ENCODE peak calls at places on chromosomes 3 and 15, in five cellular contexts. O is stimulated activated CD4-positive, alpha-beta T cell treated with anti-CD3 and anti-CD28 coated beads, Interleukin-1b, Interleukin-23, amount 100 ng/mL, for 24 hours; N is H7; F is GM04504; X is GM23248. D is an unnamed sample.

GRCh38 chr3:141246958-141247301 is 15.3 kb downstream of the PXYLP1 start:
- DNase-seq in O (no peak), N (no peak), F (no peak), X (no peak), D (no peak)

GRCh38 chr15:45521596-45522167 is 873 bp downstream of the SLC30A4 start:
- DNase-seq in O (peak), N (no peak), F (no peak), X (peak), D (no peak)

GRCh38 chr15:50315814-50316630 is 39.0 kb downstream of the GABPB1 start:
- DNase-seq in O (no peak), N (peak), F (peak), X (peak), D (peak)

GRCh38 chr3:46700772-46701171 is 420 bp upstream of the TMIE start:
- DNase-seq in O (no peak), N (no peak), F (no peak), X (no peak), D (peak)

GRCh38 chr3:194352631-194353290 is 1.6 kb upstream of the CPN2 start:
- DNase-seq in O (no peak), N (no peak), F (no peak), X (no peak), D (no peak)

GRCh38 chr3:8416965-8417364 is 84.7 kb upstream of the LMCD1 start:
- DNase-seq in O (no peak), N (no peak), F (no peak), X (peak), D (peak)

GRCh38 chr3:127019449-127019848 is 36.5 kb downstream of the PLXNA1 start:
- DNase-seq in O (no peak), N (no peak), F (peak), X (peak), D (no peak)

GRCh38 chr3:89145995-89146394 is 38.6 kb downstream of the EPHA3 start:
- DNase-seq in O (no peak), N (no peak), F (peak), X (peak), D (no peak)

GRCh38 chr3:172980849-172981248 is 160.2 kb downstream of the SPATA16 start:
- DNase-seq in O (no peak), N (no peak), F (no peak), X (peak), D (no peak)

GRCh38 chr15:53611145-53611920 is 148.1 kb downstream of the WDR72 start:
- DNase-seq in O (no peak), N (no peak), F (no peak), X (no peak), D (no peak)

GRCh38 chr3:47985376-47985775 is 30.8 kb downstream of the MAP4 start:
- DNase-seq in O (no peak), N (no peak), F (no peak), X (peak), D (no peak)

GRCh38 chr3:38219609-38220197 is 45.9 kb upstream of the SLC22A13 start:
- DNase-seq in O (no peak), N (no peak), F (no peak), X (no peak), D (no peak)

GRCh38 chr3:16738451-16738850 is 133.2 kb upstream of the DAZL start:
- DNase-seq in O (no peak), N (no peak), F (no peak), X (peak), D (no peak)

GRCh38 chr3:38005076-38006020 is 14.8 kb downstream of the VILL start:
- DNase-seq in O (no peak), N (no peak), F (no peak), X (no peak), D (no peak)

GRCh38 chr15:48876057-48876456 is 1.9 kb upstream of the EID1 start:
- DNase-seq in O (no peak), N (no peak), F (no peak), X (no peak), D (no peak)

GRCh38 chr3:134911611-134912604 is 116.8 kb downstream of the EPHB1 start:
- DNase-seq in O (no peak), N (no peak), F (no peak), X (no peak), D (no peak)

GRCh38 chr15:38134252-38134651 is 118.4 kb upstream of the SPRED1 start:
- DNase-seq in O (no peak), N (no peak), F (no peak), X (no peak), D (no peak)

GRCh38 chr3:108099679-108100428 is 9.0 kb upstream of the CD47 start:
- DNase-seq in O (no peak), N (no peak), F (no peak), X (no peak), D (no peak)

GRCh38 chr3:120432105-120432860 is 18.5 kb downstream of the FSTL1 start:
- DNase-seq in O (no peak), N (peak), F (no peak), X (peak), D (peak)

GRCh38 chr3:183583331-183584245 is 28.1 kb upstream of the KLHL6 start:
- DNase-seq in O (no peak), N (no peak), F (no peak), X (no peak), D (no peak)

GRCh38 chr3:40566699-40567098 is 41.9 kb downstream of the ZNF621 start:
- DNase-seq in O (no peak), N (no peak), F (no peak), X (no peak), D (no peak)

GRCh38 chr3:119352863-119353527 is 58.8 kb downstream of the ARHGAP31 start:
- DNase-seq in O (no peak), N (no peak), F (peak), X (peak), D (no peak)

GRCh38 chr3:46520531-46520930 is 22.8 kb downstream of the RTP3 start:
- DNase-seq in O (no peak), N (no peak), F (no peak), X (no peak), D (no peak)

GRCh38 chr3:54550216-54550977 is 377.5 kb downstream of the LRTM1 start:
- DNase-seq in O (no peak), N (peak), F (no peak), X (no peak), D (no peak)

GRCh38 chr3:61807865-61808276 is 246.5 kb downstream of the PTPRG start:
- DNase-seq in O (no peak), N (no peak), F (no peak), X (no peak), D (no peak)

GRCh38 chr3:46959169-46959515 is 17.4 kb downstream of the CCDC12 start:
- DNase-seq in O (no peak), N (no peak), F (no peak), X (peak), D (no peak)

GRCh38 chr3:112084980-112085697 is 1.1 kb upstream of the C3orf52 start:
- DNase-seq in O (no peak), N (no peak), F (no peak), X (no peak), D (no peak)

GRCh38 chr3:75396316-75396802 is 267.8 kb upstream of the FRG2C start:
- DNase-seq in O (no peak), N (peak), F (no peak), X (peak), D (no peak)

GRCh38 chr15:64247906-64248541 is 85.2 kb upstream of the PPIB start:
- DNase-seq in O (no peak), N (peak), F (peak), X (peak), D (peak)

GRCh38 chr3:13080591-13080990 is 7.4 kb upstream of the IQSEC1 start:
- DNase-seq in O (no peak), N (peak), F (no peak), X (peak), D (no peak)

GRCh38 chr3:173725507-173725906 is 328.0 kb downstream of the NLGN1 start:
- DNase-seq in O (no peak), N (no peak), F (no peak), X (peak), D (no peak)

GRCh38 chr3:65605876-65606432 is 432.8 kb downstream of the MAGI1 start:
- DNase-seq in O (no peak), N (no peak), F (no peak), X (peak), D (no peak)

GRCh38 chr15:89783861-89784685 is 7.9 kb downstream of the MESP2 start:
- DNase-seq in O (no peak), N (peak), F (no peak), X (no peak), D (peak)

GRCh38 chr15:24858737-24859601 is 95.8 kb upstream of the SNRPN start:
- DNase-seq in O (no peak), N (no peak), F (no peak), X (peak), D (no peak)